ENCODE peak calls at places on chromosome 4, in seven cellular contexts. Q is GM23248; W is HS-5; O is fibroblast of lung; G is dorsolateral prefrontal cortex; B is naive thymus-derived CD8-positive, alpha-beta T cell; L is natural killer cell treated with Interleukin-12 subunit alpha and Interleukin-12 subunit beta and Interleukin-15 and Interleukin-18, amount 100 ng/mL, for 72 hours. S is an unnamed sample.

GRCh38 chr4:41050116-41050515 is 164.2 kb downstream of the APBB2 start:
- DNase-seq in O (peak), G (no peak), Q (no peak), W (no peak), L (no peak), B (no peak), S (no peak)

GRCh38 chr4:140158234-140159030 is 4.4 kb upstream of the MAML3 start:
- DNase-seq in W (no peak), B (no peak), O (peak), Q (no peak), G (no peak), L (no peak), S (no peak)

GRCh38 chr4:41362647-41363383 is 106.1 kb downstream of the UCHL1 start:
- DNase-seq in B (no peak), Q (peak), W (no peak), O (peak), L (no peak), G (no peak), S (peak)

GRCh38 chr4:110633358-110634319 is 10.8 kb upstream of the PITX2 start:
- DNase-seq in Q (no peak), G (no peak), W (no peak), L (no peak), O (no peak), B (no peak), S (peak)

GRCh38 chr4:54773022-54773421 is 115.3 kb downstream of the KIT start:
- DNase-seq in Q (no peak), O (no peak), G (no peak), L (no peak), B (no peak), W (no peak), S (no peak)

GRCh38 chr4:125314676-125315570 is at the start of gene FAT4:
- DNase-seq in L (peak), O (peak), G (peak), B (no peak), Q (peak), W (peak), S (peak)

GRCh38 chr4:73599182-73599581 is 21.1 kb downstream of the RASSF6 start:
- DNase-seq in G (no peak), B (no peak), W (no peak), L (no peak), O (peak), Q (peak), S (no peak)

GRCh38 chr4:87304659-87305277 is 17.9 kb downstream of the HSD17B13 start:
- DNase-seq in W (no peak), O (peak), B (no peak), G (no peak), Q (no peak), L (no peak), S (no peak)

GRCh38 chr4:24370421-24370820 is 213.9 kb downstream of the DHX15 start:
- DNase-seq in O (no peak), W (no peak), B (no peak), Q (no peak), G (no peak), L (no peak), S (no peak)

GRCh38 chr4:139978692-139979091 is 175.3 kb downstream of the MAML3 start:
- DNase-seq in W (no peak), Q (no peak), G (no peak), O (no peak), L (no peak), B (no peak), S (no peak)

GRCh38 chr4:116122131-116122530 is 963.2 kb downstream of the TRAM1L1 start:
- DNase-seq in L (no peak), O (peak), W (peak), G (no peak), Q (peak), B (no peak), S (no peak)

GRCh38 chr4:87839309-87839946 is 6.7 kb downstream of the MEPE start:
- DNase-seq in L (no peak), W (no peak), B (no peak), O (peak), G (no peak), Q (peak), S (peak)

GRCh38 chr4:87530868-87531267 is 1.7 kb upstream of the SPARCL1 start:
- DNase-seq in W (no peak), Q (peak), O (peak), L (no peak), G (peak), B (no peak), S (no peak)

GRCh38 chr4:66164869-66165268 is 494.6 kb upstream of the EPHA5 start:
- DNase-seq in G (no peak), W (no peak), O (no peak), L (no peak), B (no peak), Q (no peak), S (no peak)

GRCh38 chr4:17385403-17385802 is 126.5 kb downstream of the QDPR start:
- DNase-seq in L (peak), Q (peak), O (peak), W (peak), B (no peak), G (no peak), S (no peak)

GRCh38 chr4:18440527-18441215 is 419.1 kb upstream of the LCORL start:
- DNase-seq in G (no peak), W (no peak), B (no peak), Q (no peak), O (no peak), L (no peak), S (no peak)

GRCh38 chr4:118289794-118290193 is 63.0 kb downstream of the PRSS12 start:
- DNase-seq in W (peak), Q (peak), G (no peak), B (no peak), O (peak), L (no peak), S (no peak)

GRCh38 chr4:123661080-123661737 is 264.6 kb downstream of the SPRY1 start:
- DNase-seq in O (peak), W (no peak), L (no peak), B (no peak), G (no peak), Q (peak), S (no peak)

GRCh38 chr4:56038763-56039162 is 90.0 kb downstream of the CEP135 start:
- DNase-seq in O (no peak), B (no peak), L (no peak), G (no peak), W (no peak), Q (no peak), S (no peak)

GRCh38 chr4:172871381-172871780 is 297.2 kb upstream of the GALNT7 start:
- DNase-seq in O (no peak), W (no peak), B (no peak), L (no peak), Q (no peak), G (no peak), S (no peak)

GRCh38 chr4:16418814-16419213 is 192.5 kb upstream of the TAPT1 start:
- DNase-seq in L (no peak), B (no peak), O (peak), W (peak), Q (peak), G (no peak), S (no peak)

GRCh38 chr4:114200026-114200425 is 220.6 kb upstream of the ARSJ start:
- DNase-seq in W (no peak), Q (no peak), O (no peak), L (no peak), B (no peak), G (no peak), S (no peak)

GRCh38 chr4:164488114-164488513 is 265.8 kb upstream of the SMIM31 start:
- DNase-seq in L (no peak), Q (no peak), W (no peak), O (no peak), G (no peak), B (no peak), S (no peak)

GRCh38 chr4:134807231-134807745 is 605.7 kb upstream of the PABPC4L start:
- DNase-seq in O (no peak), B (no peak), G (no peak), L (no peak), W (no peak), Q (no peak), S (no peak)

GRCh38 chr4:80361329-80361900 is 25.9 kb downstream of the CFAP299 start:
- DNase-seq in L (no peak), G (no peak), O (peak), W (peak), Q (peak), B (no peak), S (no peak)

GRCh38 chr4:1623390-1623789 is 60.7 kb downstream of the FAM53A start:
- DNase-seq in O (no peak), B (no peak), G (no peak), L (no peak), Q (no peak), W (no peak), S (no peak)

GRCh38 chr4:155774033-155774432 is 15.2 kb downstream of the GUCY1B1 start:
- DNase-seq in W (no peak), O (no peak), B (no peak), G (no peak), Q (no peak), L (no peak), S (no peak)

GRCh38 chr4:25823632-25824031 is 39.2 kb downstream of the SEL1L3 start:
- DNase-seq in O (no peak), W (no peak), B (no peak), G (no peak), L (no peak), Q (no peak), S (no peak)

GRCh38 chr4:158826057-158826456 is 57.2 kb downstream of the FNIP2 start:
- DNase-seq in L (no peak), G (no peak), B (no peak), Q (peak), O (peak), W (no peak), S (no peak)

S was measured in retina.